ENCODE peak calls at places on chromosomes 12 and 14, in four cellular contexts. L is A172, B is endothelial cell of umbilical vein, C is uterus. N is an unnamed sample.

GRCh38 chr12:112431965-112432364 is 13.2 kb downstream of the PTPN11 start:
- DNase-seq in C (no peak), L (no peak), B (no peak), N (no peak)

GRCh38 chr14:74085047-74085637 is 386 bp downstream of the LIN52 start:
- DNase-seq in B (no peak), L (peak; percentile 9), C (no peak), N (no peak)

GRCh38 chr14:73700325-73700724 is 13.9 kb downstream of the PNMA1 start:
- DNase-seq in B (no peak), C (no peak), L (no peak), N (no peak)

GRCh38 chr12:40198601-40199000 is 26.2 kb upstream of the LRRK2 start:
- DNase-seq in B (no peak), L (peak; percentile 13), C (no peak), N (no peak)

GRCh38 chr14:80982711-80983110 is 27.3 kb downstream of the TSHR start:
- DNase-seq in L (no peak), B (no peak), C (no peak), N (no peak)

GRCh38 chr14:54712371-54712998 is 145.6 kb downstream of the SAMD4A start:
- DNase-seq in C (no peak), B (peak; percentile 71), L (no peak), N (peak; percentile 57)

GRCh38 chr14:52877628-52878027 is 73.2 kb downstream of the FERMT2 start:
- DNase-seq in B (peak; percentile 15), L (no peak), C (no peak), N (no peak)

GRCh38 chr12:110107369-110108281 is 16.5 kb upstream of the IFT81 start:
- DNase-seq in C (peak; percentile 88), L (peak; percentile 70), B (peak; percentile 79), N (peak; percentile 85)

GRCh38 chr14:56241441-56241840 is 123.2 kb downstream of the PELI2 start:
- DNase-seq in B (no peak), C (no peak), L (no peak), N (no peak)